ENCODE peak calls at places on chromosomes 16 and 17, in five cellular contexts. P is GM12878, A is HEK293T, I is H1, E is HepG2. V is an unnamed sample.

GRCh38 chr17:82940226-82941020 is 100.6 kb upstream of the ZNF750 start:
- DNase-seq in P (no peak), A (no peak), I (no peak), E (no peak), V (no peak)

GRCh38 chr17:1108810-1109605 is 70.8 kb downstream of the ABR start:
- DNase-seq in P (no peak), A (peak), I (no peak), E (no peak), V (no peak)

GRCh38 chr17:19249681-19250080 is 12.5 kb downstream of the EPN2 start:
- DNase-seq in P (no peak), A (no peak), I (no peak), E (no peak), V (no peak)

GRCh38 chr17:61997649-61998048 is 67.4 kb downstream of the MED13 start:
- DNase-seq in P (no peak), A (no peak), I (no peak), E (no peak), V (no peak)

GRCh38 chr16:59543641-59544040 is 809.5 kb upstream of the GOT2 start:
- DNase-seq in P (no peak), A (no peak), I (no peak), E (no peak), V (no peak)

GRCh38 chr17:81491193-81491592 is 21.4 kb downstream of the ACTG1 start:
- DNase-seq in P (no peak), A (no peak), I (no peak), E (no peak), V (no peak)

GRCh38 chr17:69103557-69104233 is 38.0 kb downstream of the ABCA6 start:
- DNase-seq in P (no peak), A (no peak), I (no peak), E (peak), V (no peak)

GRCh38 chr16:66508914-66509496 is 40.9 kb downstream of the TK2 start:
- DNase-seq in P (no peak), A (no peak), I (no peak), E (no peak), V (no peak)

GRCh38 chr16:3311496-3311895 is 6.2 kb downstream of the ZNF75A start:
- DNase-seq in P (no peak), A (no peak), I (no peak), E (no peak), V (no peak)

GRCh38 chr17:7852919-7853692 is 1.8 kb upstream of the TMEM88 start:
- DNase-seq in P (no peak), A (no peak), I (no peak), E (no peak), V (no peak)

GRCh38 chr16:72783716-72784320 is 264.1 kb downstream of the ZFHX3 start:
- DNase-seq in P (peak), A (no peak), I (no peak), E (peak), V (no peak)

GRCh38 chr16:3087836-3088235 is 11.3 kb downstream of the ZSCAN10 start:
- DNase-seq in P (no peak), A (no peak), I (no peak), E (no peak), V (no peak)

GRCh38 chr17:49969134-49969759 is at the start of gene DLX4:
- DNase-seq in P (no peak), A (no peak), I (no peak), E (no peak), V (no peak)

GRCh38 chr17:19718041-19718612 is 1.7 kb upstream of the SLC47A2 start:
- DNase-seq in P (no peak), A (no peak), I (no peak), E (no peak), V (no peak)

GRCh38 chr16:27724491-27724878 is 174.5 kb downstream of the KATNIP start:
- DNase-seq in P (no peak), A (no peak), I (no peak), E (no peak), V (no peak)

GRCh38 chr16:67150833-67151396 is at the start of gene B3GNT9:
- DNase-seq in P (no peak), A (no peak), I (no peak), E (peak), V (no peak)

GRCh38 chr17:16361874-16362273 is 8.6 kb upstream of the CENPV start:
- DNase-seq in P (no peak), A (no peak), I (no peak), E (no peak), V (no peak)

GRCh38 chr17:245611-246010 is 64.2 kb upstream of the DOC2B start:
- DNase-seq in P (no peak), A (no peak), I (no peak), E (no peak), V (no peak)

GRCh38 chr17:58089111-58089510 is 5.9 kb downstream of the DYNLL2 start:
- DNase-seq in P (no peak), A (no peak), I (no peak), E (no peak), V (no peak)

GRCh38 chr17:41065829-41066624 is at the start of gene KRTAP2-4:
- DNase-seq in P (no peak), A (no peak), I (no peak), E (peak), V (no peak)

GRCh38 chr17:1714488-1714979 is 4.4 kb upstream of the TLCD2 start:
- DNase-seq in P (no peak), A (peak), I (peak), E (peak), V (peak)

DNA sequence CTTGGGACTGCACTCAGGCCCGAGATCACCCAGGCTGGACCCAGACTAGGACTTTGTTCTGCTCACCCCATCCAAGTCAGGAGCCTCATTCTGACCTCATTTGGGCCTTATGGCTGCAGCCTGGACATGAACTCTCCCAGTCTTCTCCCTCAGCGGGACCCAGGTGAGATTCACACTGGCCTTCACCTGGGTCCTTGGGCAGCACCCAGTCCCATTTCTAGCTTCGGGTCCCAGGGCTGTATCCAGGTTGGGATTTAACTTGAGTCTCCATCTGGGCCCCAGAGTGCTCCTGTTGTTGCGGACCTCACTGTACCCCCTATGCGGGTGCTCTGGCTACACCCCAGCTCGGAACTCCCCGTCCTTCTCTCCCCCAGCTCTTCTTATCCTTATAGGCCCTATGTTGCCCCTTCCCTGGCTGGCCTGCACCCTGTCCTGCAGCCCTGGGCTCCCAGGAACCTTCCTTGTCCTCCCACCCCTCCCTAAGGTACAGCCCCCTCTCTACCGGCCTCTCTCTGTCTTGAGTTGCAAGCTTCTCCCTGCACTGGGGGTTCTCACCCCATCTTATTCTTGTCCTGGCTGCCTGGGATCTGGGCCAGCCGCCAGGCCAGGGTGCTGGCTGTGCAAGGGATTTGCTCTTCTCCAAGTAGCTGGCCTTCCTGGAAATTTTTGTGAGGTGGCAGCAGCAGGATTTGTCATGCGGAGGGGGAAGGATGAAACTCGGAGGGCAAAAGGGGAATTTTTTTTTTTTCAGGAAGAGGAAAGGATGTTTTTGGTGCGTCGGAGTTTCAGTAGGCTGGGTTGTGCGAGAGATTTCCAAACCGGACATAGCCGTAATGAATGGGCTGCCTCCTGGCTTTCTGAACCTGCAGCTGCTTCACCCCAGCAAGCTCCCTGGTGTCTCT is 904 bp downstream of the MAP2K3 start:
- DNase-seq in P (no peak), A (no peak), I (no peak), E (no peak), V (no peak)
- TF ChIP-seq SUZ12 in P (no peak), A (no peak), I (no peak), E (no peak), V (no peak)

GRCh38 chr17:47299239-47299910 is 24.4 kb upstream of the EFCAB13 start:
- DNase-seq in P (no peak), A (no peak), I (no peak), E (no peak), V (no peak)
- TF ChIP-seq SUZ12 in P (no peak), A (no peak), I (no peak), E (no peak), V (no peak)

DNA sequence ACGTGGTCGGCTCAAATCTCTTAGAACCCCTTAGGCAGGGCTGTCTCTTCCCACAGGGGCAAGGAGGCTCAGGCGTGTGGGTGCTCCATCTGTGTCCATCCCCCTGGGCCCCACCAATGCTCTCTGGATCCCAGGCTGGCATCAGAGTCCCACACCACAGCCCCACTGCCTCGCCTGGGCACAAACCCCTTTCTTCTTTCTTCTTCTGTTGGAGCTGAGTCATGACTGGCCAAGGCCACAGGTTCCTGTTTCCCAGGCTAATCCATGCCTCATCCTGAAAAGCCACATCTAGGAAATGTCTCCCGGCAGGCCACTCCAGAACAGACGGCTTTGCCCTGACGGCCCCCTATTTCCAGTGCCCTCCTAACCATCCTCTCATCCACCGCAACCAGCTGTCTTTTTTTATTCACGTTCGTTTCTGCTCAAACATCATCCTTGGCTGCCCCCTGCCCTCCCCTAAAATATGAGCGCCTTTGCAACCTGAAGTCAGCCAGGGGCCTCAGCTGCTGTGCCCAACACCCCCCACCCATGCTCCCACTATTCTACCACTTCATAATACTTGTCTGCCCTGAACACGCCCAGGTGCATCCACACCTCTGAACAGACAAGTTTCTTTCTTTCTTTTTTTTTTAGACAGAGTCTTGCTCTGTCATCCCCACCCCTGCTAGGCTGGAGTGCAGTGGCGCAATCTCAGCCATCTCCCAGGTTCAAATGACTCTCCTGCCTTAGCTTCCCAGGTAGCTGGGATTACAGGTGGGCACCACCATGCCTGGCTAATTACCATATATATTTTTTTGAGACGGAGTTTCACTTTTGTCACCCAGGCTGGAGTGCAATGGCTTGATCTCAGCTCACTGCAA is 27.0 kb downstream of the CEP295NL start:
- DNase-seq in P (no peak), A (no peak), I (no peak), E (no peak), V (no peak)
- TF ChIP-seq SUZ12 in P (no peak), A (no peak), I (no peak), E (no peak), V (no peak)

DNA sequence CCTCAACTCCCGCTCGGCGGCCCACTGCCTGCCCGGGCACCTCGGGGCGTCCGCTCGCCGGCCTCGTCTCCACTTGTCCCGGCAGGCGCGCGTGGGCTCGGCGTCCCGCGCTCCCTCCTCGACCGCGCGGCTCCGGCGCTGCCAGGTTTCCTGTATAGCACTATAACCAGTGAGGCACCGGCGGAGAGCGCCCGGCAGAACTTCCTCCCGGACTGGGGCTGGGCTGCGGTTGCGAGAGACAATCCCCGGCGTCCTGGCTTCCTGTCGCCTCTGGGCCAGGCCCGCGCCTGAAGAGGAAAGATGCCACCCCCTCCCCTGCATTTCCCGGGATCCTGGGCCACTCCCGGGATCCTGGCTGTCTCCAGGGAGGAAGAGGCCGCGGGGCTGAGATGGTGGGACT is 119.3 kb upstream of the SMURF2 start:
- DNase-seq in P (no peak), A (no peak), I (no peak), E (no peak), V (no peak)
- TF ChIP-seq SUZ12 in P (no peak), A (no peak), I (peak), E (no peak), V (no peak)

DNA sequence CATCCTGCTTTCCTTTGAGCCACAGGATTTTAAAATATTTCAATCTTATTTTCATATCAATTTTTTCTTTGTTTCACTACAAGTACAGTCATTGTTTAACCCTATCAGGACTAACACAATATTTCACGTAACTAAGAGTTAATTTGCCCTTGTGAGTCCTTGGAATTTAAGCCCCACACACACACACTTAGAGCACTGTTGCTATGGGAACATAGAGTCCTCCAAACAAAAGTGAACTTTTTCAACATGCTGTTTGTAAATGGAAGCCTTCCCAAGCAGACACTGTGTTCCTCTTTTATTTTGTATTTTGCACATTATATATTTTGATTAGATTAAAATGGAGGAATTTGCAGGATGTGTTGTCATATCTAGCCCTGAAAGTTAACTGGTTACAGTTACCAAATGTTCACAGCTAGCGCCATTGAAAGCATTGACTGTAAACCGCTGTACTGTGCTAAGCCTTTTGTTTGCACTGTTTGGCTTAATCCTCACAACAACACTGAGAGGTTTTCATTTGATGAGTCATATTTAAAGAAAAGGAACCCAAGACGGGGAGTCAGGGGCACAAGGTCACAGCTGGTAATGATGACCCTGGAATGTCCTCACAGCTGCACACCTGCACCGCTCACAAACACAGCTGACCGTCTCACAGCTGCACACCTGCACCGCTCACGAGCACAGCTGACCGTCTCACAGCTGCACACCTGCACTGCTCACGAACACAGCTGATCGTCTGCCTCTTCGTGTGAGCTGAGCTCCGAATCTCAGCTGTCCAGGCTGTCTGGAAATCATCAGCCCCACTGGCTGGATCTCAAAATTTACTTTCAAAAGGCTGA is 6.3 kb downstream of the HSBP1 start:
- DNase-seq in P (no peak), A (no peak), I (no peak), E (peak), V (no peak)
- TF ChIP-seq SUZ12 in P (no peak), A (no peak), I (no peak), E (no peak), V (no peak)

GRCh38 chr16:425082-425718 is at the start of gene RAB11FIP3:
- DNase-seq in P (peak), A (peak), I (peak), E (peak), V (peak)
- TF ChIP-seq SUZ12 in P (no peak), A (no peak), I (peak), E (no peak), V (no peak)

DNA sequence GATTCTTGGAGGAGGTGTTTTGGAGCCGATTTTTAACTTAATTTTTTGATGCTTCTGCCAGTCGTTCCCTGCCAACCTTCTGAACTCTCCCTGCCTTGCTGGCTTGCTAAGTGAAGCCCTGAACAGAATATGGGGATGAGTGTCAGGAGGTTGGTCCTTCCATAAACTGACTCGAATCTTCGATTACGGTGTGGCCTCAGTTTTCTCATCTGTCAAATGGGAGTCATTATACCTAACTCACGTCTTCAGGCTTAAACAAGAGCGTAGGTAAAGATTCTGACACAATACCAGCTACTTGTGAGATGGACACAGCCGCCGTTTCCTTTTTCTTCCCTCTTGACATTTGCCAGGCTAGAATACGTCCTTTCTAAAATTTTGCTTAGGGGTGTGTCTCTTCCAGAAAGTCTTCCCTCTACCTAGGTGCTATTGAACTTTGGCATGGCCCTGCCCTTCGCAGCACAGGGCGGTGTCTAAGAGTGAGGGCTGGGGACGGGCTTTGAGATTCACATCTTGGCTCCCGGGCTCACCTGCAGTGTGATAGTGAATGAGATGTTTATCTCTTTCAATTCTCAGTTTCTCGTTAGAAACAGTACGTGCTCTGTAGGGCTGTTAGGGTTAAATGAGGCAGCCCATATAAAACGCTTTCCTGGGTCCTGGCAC is 190.6 kb upstream of the SDK2 start:
- DNase-seq in P (no peak), A (no peak), I (no peak), E (no peak), V (no peak)
- TF ChIP-seq SUZ12 in P (no peak), A (no peak), I (no peak), E (no peak), V (no peak)

DNA sequence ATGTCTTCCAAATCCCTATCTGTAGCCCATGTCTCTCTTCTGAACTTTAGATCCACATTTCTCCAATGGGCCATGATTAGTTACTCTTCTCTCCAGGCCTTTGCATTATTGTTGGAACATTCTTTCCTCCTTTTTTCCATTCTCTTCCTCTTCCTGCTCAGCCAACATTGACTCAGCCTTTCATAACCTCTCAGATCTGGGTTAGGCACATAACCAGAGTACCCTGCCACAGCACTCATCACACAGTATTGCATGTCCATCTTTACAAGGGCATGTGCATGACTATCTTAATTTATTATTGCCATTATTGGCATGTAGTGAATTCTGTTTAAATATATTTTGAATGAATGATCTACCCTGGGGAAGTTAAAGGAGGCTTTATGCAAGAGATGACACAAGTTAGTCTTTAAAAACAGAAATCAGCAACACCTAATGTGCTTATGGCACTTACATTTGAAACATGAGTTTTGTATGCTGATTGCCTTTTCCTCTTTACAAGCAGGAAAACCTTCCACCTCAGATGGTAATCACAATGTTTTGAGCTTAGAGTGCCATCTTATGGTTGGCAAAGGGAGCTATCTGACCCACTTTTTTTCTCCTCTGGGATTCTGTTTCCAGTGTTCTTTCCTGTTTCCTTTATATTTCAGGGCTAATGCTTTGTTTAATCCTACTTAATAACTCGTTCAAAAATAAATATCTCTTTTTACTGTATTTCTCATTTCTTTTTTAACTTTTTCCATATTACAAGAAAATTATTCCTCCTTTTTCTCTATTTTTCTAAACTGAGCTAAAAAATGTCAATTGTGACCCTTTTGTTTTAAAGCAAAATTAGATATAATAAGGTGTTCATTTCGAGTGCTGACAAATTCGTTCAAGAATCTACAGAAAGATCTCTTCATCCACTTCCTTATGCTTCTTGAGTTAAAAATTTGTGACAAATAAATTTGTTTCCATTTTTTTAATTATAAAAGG is 151.0 kb upstream of the RBL2 start:
- DNase-seq in P (peak), A (peak), I (no peak), E (peak), V (peak)
- TF ChIP-seq SUZ12 in P (no peak), A (no peak), I (no peak), E (no peak), V (no peak)

V was measured in NT2/D1.